ENCODE peak calls at places on chromosomes 3 and 15, in seven cellular contexts. O, J, M, D, B, C and U are unnamed samples.

GRCh38 chr15:62119224-62119925 is 45.7 kb downstream of the C2CD4B start:
- DNase-seq in O (no peak), J (peak), M (no peak), D (no peak), B (peak), C (peak), U (peak)

GRCh38 chr3:20343790-20344189 is 157.8 kb upstream of the SGO1 start:
- DNase-seq in O (no peak), J (no peak), M (no peak), D (no peak), B (no peak), C (no peak), U (no peak)

GRCh38 chr15:70817266-70817665 is 36.7 kb downstream of the LARP6 start:
- DNase-seq in O (no peak), J (no peak), M (no peak), D (no peak), B (no peak), C (no peak), U (peak)

GRCh38 chr3:129305592-129306091 is 27.0 kb downstream of the HMCES start:
- DNase-seq in O (no peak), J (peak), M (no peak), D (no peak), B (peak), C (no peak), U (no peak)

GRCh38 chr15:33293619-33294309 is 17.0 kb upstream of the RYR3 start:
- DNase-seq in O (no peak), J (peak), M (no peak), D (no peak), B (no peak), C (no peak), U (peak)

GRCh38 chr3:176964656-176965055 is 232.6 kb downstream of the TBL1XR1 start:
- DNase-seq in O (no peak), J (no peak), M (no peak), D (no peak), B (no peak), C (no peak), U (no peak)

GRCh38 chr3:66797916-66798560 is 200.1 kb upstream of the KBTBD8 start:
- DNase-seq in O (no peak), J (peak), M (no peak), D (no peak), B (peak), C (no peak), U (no peak)

GRCh38 chr3:99674086-99674789 is 35.8 kb downstream of the COL8A1 start:
- DNase-seq in O (no peak), J (no peak), M (no peak), D (no peak), B (peak), C (peak), U (peak)

GRCh38 chr15:68339481-68339880 is 61.9 kb downstream of the FEM1B start:
- DNase-seq in O (no peak), J (no peak), M (no peak), D (no peak), B (no peak), C (no peak), U (no peak)

GRCh38 chr15:22873204-22873701 is 34.8 kb downstream of the NIPA2 start:
- DNase-seq in O (no peak), J (peak), M (no peak), D (no peak), B (peak), C (no peak), U (no peak)

GRCh38 chr3:149763565-149763964 is 11.3 kb upstream of the COMMD2 start:
- DNase-seq in O (no peak), J (no peak), M (no peak), D (no peak), B (no peak), C (no peak), U (no peak)

GRCh38 chr3:78178740-78179139 is 1138.8 kb downstream of the ROBO2 start:
- DNase-seq in O (no peak), J (no peak), M (no peak), D (no peak), B (no peak), C (no peak), U (no peak)

GRCh38 chr3:45693941-45694521 is 4.8 kb downstream of the SACM1L start:
- DNase-seq in O (no peak), J (no peak), M (no peak), D (peak), B (no peak), C (no peak), U (no peak)

GRCh38 chr15:40257656-40258450 is 19.0 kb downstream of the PAK6 start:
- DNase-seq in O (no peak), J (no peak), M (no peak), D (no peak), B (peak), C (no peak), U (no peak)

GRCh38 chr3:51955893-51956770 is 951 bp downstream of the GPR62 start:
- DNase-seq in O (no peak), J (no peak), M (peak), D (peak), B (no peak), C (peak), U (no peak)

GRCh38 chr3:63328386-63328785 is 50.3 kb downstream of the SYNPR start:
- DNase-seq in O (no peak), J (peak), M (no peak), D (no peak), B (peak), C (no peak), U (peak)

GRCh38 chr3:188972313-188972712 is 199.5 kb upstream of the TPRG1 start:
- DNase-seq in O (no peak), J (no peak), M (no peak), D (no peak), B (no peak), C (no peak), U (no peak)

GRCh38 chr3:129485681-129486056 is 42.8 kb upstream of the RHO start:
- DNase-seq in O (no peak), J (no peak), M (no peak), D (no peak), B (peak), C (no peak), U (no peak)

GRCh38 chr15:60531811-60532210 is 52.9 kb upstream of the ICE2 start:
- DNase-seq in O (no peak), J (no peak), M (no peak), D (no peak), B (no peak), C (no peak), U (no peak)

GRCh38 chr15:100169615-100170279 is 172.0 kb downstream of the ADAMTS17 start:
- DNase-seq in O (no peak), J (no peak), M (no peak), D (no peak), B (no peak), C (no peak), U (no peak)

GRCh38 chr3:184874709-184875644 is 63.0 kb downstream of the VPS8 start:
- DNase-seq in O (no peak), J (peak), M (no peak), D (no peak), B (peak), C (peak), U (peak)

GRCh38 chr3:171976526-171976925 is 62.9 kb upstream of the FNDC3B start:
- DNase-seq in O (no peak), J (no peak), M (no peak), D (no peak), B (peak), C (no peak), U (peak)

GRCh38 chr3:187927565-187927964 is 182.3 kb upstream of the BCL6 start:
- DNase-seq in O (no peak), J (no peak), M (no peak), D (no peak), B (no peak), C (no peak), U (no peak)

GRCh38 chr3:191331443-191331842 is 1.1 kb upstream of the UTS2B start:
- DNase-seq in O (no peak), J (peak), M (no peak), D (no peak), B (peak), C (no peak), U (peak)

GRCh38 chr15:95760508-95760907 is 570.0 kb upstream of the NR2F2 start:
- DNase-seq in O (no peak), J (peak), M (no peak), D (no peak), B (no peak), C (peak), U (peak)

GRCh38 chr3:176514297-176514696 is 683.0 kb downstream of the TBL1XR1 start:
- DNase-seq in O (no peak), J (peak), M (no peak), D (no peak), B (peak), C (peak), U (peak)

GRCh38 chr3:168620854-168621253 is 525.1 kb upstream of the GOLIM4 start:
- DNase-seq in O (no peak), J (peak), M (no peak), D (no peak), B (no peak), C (peak), U (no peak)

GRCh38 chr15:25186906-25187645 is 232.3 kb downstream of the SNRPN start:
- DNase-seq in O (no peak), J (no peak), M (no peak), D (no peak), B (no peak), C (no peak), U (no peak)

GRCh38 chr15:100339999-100340398 is 1.8 kb downstream of the ADAMTS17 start:
- DNase-seq in O (no peak), J (no peak), M (no peak), D (no peak), B (no peak), C (no peak), U (no peak)

GRCh38 chr3:50316657-50317242 is 5.8 kb downstream of the HYAL2 start:
- DNase-seq in O (peak), J (peak), M (peak), D (no peak), B (peak), C (peak), U (no peak)

GRCh38 chr15:42010434-42010833 is 10.4 kb downstream of the PLA2G4E start:
- DNase-seq in O (no peak), J (no peak), M (no peak), D (no peak), B (no peak), C (no peak), U (peak)

GRCh38 chr3:852033-852432 is 240.8 kb upstream of the CNTN6 start:
- DNase-seq in O (no peak), J (peak), M (no peak), D (no peak), B (no peak), C (no peak), U (no peak)

GRCh38 chr3:177358968-177359600 is 161.8 kb upstream of the TBL1XR1 start:
- DNase-seq in O (peak), J (peak), M (peak), D (peak), B (no peak), C (peak), U (no peak)

GRCh38 chr15:89450076-89451006 is 46.0 kb downstream of the RHCG start:
- DNase-seq in O (no peak), J (no peak), M (no peak), D (no peak), B (no peak), C (no peak), U (no peak)